ENCODE peak calls at places on chromosomes 3 and 15, in ten cellular contexts. One of them, this sample, is unnamed.

GRCh38 chr3:145243875-145244274 is 917.1 kb downstream of the PLOD2 start:
- DNase-seq in activated CD4-positive, CD25-positive, alpha-beta regulatory T cell: no peak
- DNase-seq in neural crest cell: no peak
- DNase-seq in AG09319: peak; percentile 56
- DNase-seq in memory B cell: no peak
- DNase-seq in cerebellum: no peak
- DNase-seq in left ventricle myocardium inferior: no peak
- DNase-seq in GM03348: no peak
- DNase-seq in NCI-H1105: no peak
- DNase-seq in endothelial cell: no peak
- DNase-seq in this sample: no peak

GRCh38 chr15:59137566-59137965 is 32.6 kb downstream of the CCNB2 start:
- DNase-seq in activated CD4-positive, CD25-positive, alpha-beta regulatory T cell: no peak
- DNase-seq in neural crest cell: no peak
- DNase-seq in AG09319: no peak
- DNase-seq in memory B cell: no peak
- DNase-seq in cerebellum: no peak
- DNase-seq in left ventricle myocardium inferior: no peak
- DNase-seq in GM03348: no peak
- DNase-seq in NCI-H1105: no peak
- DNase-seq in endothelial cell: no peak
- DNase-seq in this sample: no peak

GRCh38 chr15:92159906-92160841 is 233.5 kb upstream of the ST8SIA2 start:
- DNase-seq in activated CD4-positive, CD25-positive, alpha-beta regulatory T cell: no peak
- DNase-seq in neural crest cell: no peak
- DNase-seq in AG09319: no peak
- DNase-seq in memory B cell: no peak
- DNase-seq in cerebellum: no peak
- DNase-seq in left ventricle myocardium inferior: no peak
- DNase-seq in GM03348: no peak
- DNase-seq in NCI-H1105: peak; percentile 64
- DNase-seq in endothelial cell: no peak
- DNase-seq in this sample: no peak

GRCh38 chr3:133400006-133400515 is at the start of gene BFSP2:
- DNase-seq in activated CD4-positive, CD25-positive, alpha-beta regulatory T cell: no peak
- DNase-seq in neural crest cell: no peak
- DNase-seq in AG09319: no peak
- DNase-seq in memory B cell: no peak
- DNase-seq in cerebellum: no peak
- DNase-seq in left ventricle myocardium inferior: no peak
- DNase-seq in GM03348: no peak
- DNase-seq in NCI-H1105: no peak
- DNase-seq in endothelial cell: no peak
- DNase-seq in this sample: no peak

GRCh38 chr3:42501681-42502428 is 588 bp upstream of the VIPR1 start:
- DNase-seq in activated CD4-positive, CD25-positive, alpha-beta regulatory T cell: peak; percentile 29
- DNase-seq in neural crest cell: peak; percentile 25
- DNase-seq in AG09319: no peak
- DNase-seq in memory B cell: peak; percentile 41
- DNase-seq in cerebellum: peak; percentile 58
- DNase-seq in left ventricle myocardium inferior: peak; percentile 50
- DNase-seq in GM03348: peak; percentile 69
- DNase-seq in NCI-H1105: no peak
- DNase-seq in endothelial cell: peak; percentile 66
- DNase-seq in this sample: peak; percentile 71

GRCh38 chr3:71127463-71128243 is 455.9 kb downstream of the FOXP1 start:
- DNase-seq in activated CD4-positive, CD25-positive, alpha-beta regulatory T cell: no peak
- DNase-seq in neural crest cell: no peak
- DNase-seq in AG09319: no peak
- DNase-seq in memory B cell: peak; percentile 9
- DNase-seq in cerebellum: no peak
- DNase-seq in left ventricle myocardium inferior: no peak
- DNase-seq in GM03348: no peak
- DNase-seq in NCI-H1105: no peak
- DNase-seq in endothelial cell: no peak
- DNase-seq in this sample: peak; percentile 17

GRCh38 chr3:132135628-132136333 is 101.0 kb upstream of the CPNE4 start:
- DNase-seq in activated CD4-positive, CD25-positive, alpha-beta regulatory T cell: no peak
- DNase-seq in neural crest cell: no peak
- DNase-seq in AG09319: peak; percentile 81
- DNase-seq in memory B cell: no peak
- DNase-seq in cerebellum: no peak
- DNase-seq in left ventricle myocardium inferior: no peak
- DNase-seq in GM03348: peak; percentile 91
- DNase-seq in NCI-H1105: no peak
- DNase-seq in endothelial cell: no peak
- DNase-seq in this sample: no peak

GRCh38 chr15:80942266-80942665 is 47.4 kb downstream of the MESD start:
- DNase-seq in activated CD4-positive, CD25-positive, alpha-beta regulatory T cell: no peak
- DNase-seq in neural crest cell: no peak
- DNase-seq in AG09319: no peak
- DNase-seq in memory B cell: no peak
- DNase-seq in cerebellum: no peak
- DNase-seq in left ventricle myocardium inferior: no peak
- DNase-seq in GM03348: no peak
- DNase-seq in NCI-H1105: no peak
- DNase-seq in endothelial cell: no peak
- DNase-seq in this sample: no peak

GRCh38 chr3:3038201-3038991 is 71.8 kb downstream of the IL5RA start:
- DNase-seq in activated CD4-positive, CD25-positive, alpha-beta regulatory T cell: no peak
- DNase-seq in neural crest cell: peak; percentile 1
- DNase-seq in AG09319: no peak
- DNase-seq in memory B cell: no peak
- DNase-seq in cerebellum: no peak
- DNase-seq in left ventricle myocardium inferior: no peak
- DNase-seq in GM03348: no peak
- DNase-seq in NCI-H1105: no peak
- DNase-seq in endothelial cell: no peak
- DNase-seq in this sample: no peak

GRCh38 chr15:55289011-55289572 is 521 bp downstream of the RAB27A start:
- DNase-seq in activated CD4-positive, CD25-positive, alpha-beta regulatory T cell: no peak
- DNase-seq in neural crest cell: no peak
- DNase-seq in AG09319: no peak
- DNase-seq in memory B cell: peak; percentile 8
- DNase-seq in cerebellum: peak; percentile 27
- DNase-seq in left ventricle myocardium inferior: peak; percentile 18
- DNase-seq in GM03348: peak; percentile 63
- DNase-seq in NCI-H1105: no peak
- DNase-seq in endothelial cell: peak; percentile 5
- DNase-seq in this sample: no peak

GRCh38 chr15:64775551-64776401 is at the start of gene RBPMS2:
- DNase-seq in activated CD4-positive, CD25-positive, alpha-beta regulatory T cell: no peak
- DNase-seq in neural crest cell: peak; percentile 28
- DNase-seq in AG09319: no peak
- DNase-seq in memory B cell: no peak
- DNase-seq in cerebellum: no peak
- DNase-seq in left ventricle myocardium inferior: peak; percentile 49
- DNase-seq in GM03348: peak; percentile 39
- DNase-seq in NCI-H1105: no peak
- DNase-seq in endothelial cell: peak; percentile 26
- DNase-seq in this sample: no peak

GRCh38 chr3:70722018-70722417 is 409.6 kb upstream of the MDFIC2 start:
- DNase-seq in activated CD4-positive, CD25-positive, alpha-beta regulatory T cell: no peak
- DNase-seq in neural crest cell: no peak
- DNase-seq in AG09319: no peak
- DNase-seq in memory B cell: no peak
- DNase-seq in cerebellum: no peak
- DNase-seq in left ventricle myocardium inferior: no peak
- DNase-seq in GM03348: no peak
- DNase-seq in NCI-H1105: no peak
- DNase-seq in endothelial cell: no peak
- DNase-seq in this sample: no peak

GRCh38 chr3:10725067-10725466 is 91.0 kb upstream of the SLC6A11 start:
- DNase-seq in activated CD4-positive, CD25-positive, alpha-beta regulatory T cell: no peak
- DNase-seq in neural crest cell: no peak
- DNase-seq in AG09319: no peak
- DNase-seq in memory B cell: no peak
- DNase-seq in cerebellum: no peak
- DNase-seq in left ventricle myocardium inferior: no peak
- DNase-seq in GM03348: no peak
- DNase-seq in NCI-H1105: no peak
- DNase-seq in endothelial cell: no peak
- DNase-seq in this sample: no peak

GRCh38 chr3:126261037-126261436 is 80.7 kb upstream of the ALDH1L1 start:
- DNase-seq in activated CD4-positive, CD25-positive, alpha-beta regulatory T cell: no peak
- DNase-seq in neural crest cell: peak; percentile 30
- DNase-seq in AG09319: peak; percentile 60
- DNase-seq in memory B cell: no peak
- DNase-seq in cerebellum: no peak
- DNase-seq in left ventricle myocardium inferior: peak; percentile 73
- DNase-seq in GM03348: peak; percentile 81
- DNase-seq in NCI-H1105: no peak
- DNase-seq in endothelial cell: no peak
- DNase-seq in this sample: no peak

GRCh38 chr3:16614033-16615031 is 9.1 kb upstream of the DAZL start:
- DNase-seq in activated CD4-positive, CD25-positive, alpha-beta regulatory T cell: no peak
- DNase-seq in neural crest cell: no peak
- DNase-seq in AG09319: no peak
- DNase-seq in memory B cell: no peak
- DNase-seq in cerebellum: no peak
- DNase-seq in left ventricle myocardium inferior: no peak
- DNase-seq in GM03348: no peak
- DNase-seq in NCI-H1105: no peak
- DNase-seq in endothelial cell: no peak
- DNase-seq in this sample: no peak

GRCh38 chr3:52722491-52722890 is 16.6 kb downstream of the SPCS1 start:
- DNase-seq in activated CD4-positive, CD25-positive, alpha-beta regulatory T cell: no peak
- DNase-seq in neural crest cell: no peak
- DNase-seq in AG09319: no peak
- DNase-seq in memory B cell: no peak
- DNase-seq in cerebellum: no peak
- DNase-seq in left ventricle myocardium inferior: no peak
- DNase-seq in GM03348: no peak
- DNase-seq in NCI-H1105: no peak
- DNase-seq in endothelial cell: no peak
- DNase-seq in this sample: no peak

GRCh38 chr3:160478338-160478737 is 28.8 kb upstream of the TRIM59 start:
- DNase-seq in activated CD4-positive, CD25-positive, alpha-beta regulatory T cell: no peak
- DNase-seq in neural crest cell: no peak
- DNase-seq in AG09319: peak; percentile 20
- DNase-seq in memory B cell: no peak
- DNase-seq in cerebellum: no peak
- DNase-seq in left ventricle myocardium inferior: no peak
- DNase-seq in GM03348: peak; percentile 28
- DNase-seq in NCI-H1105: no peak
- DNase-seq in endothelial cell: no peak
- DNase-seq in this sample: no peak

GRCh38 chr15:83733691-83734090 is 79.8 kb downstream of the ADAMTSL3 start:
- DNase-seq in activated CD4-positive, CD25-positive, alpha-beta regulatory T cell: no peak
- DNase-seq in neural crest cell: no peak
- DNase-seq in AG09319: no peak
- DNase-seq in memory B cell: no peak
- DNase-seq in cerebellum: no peak
- DNase-seq in left ventricle myocardium inferior: no peak
- DNase-seq in GM03348: no peak
- DNase-seq in NCI-H1105: no peak
- DNase-seq in endothelial cell: no peak
- DNase-seq in this sample: no peak